ENCODE peak calls at places on chromosomes 7 and 10, in nine cellular contexts. T is uterus, S is fibroblast of villous mesenchyme, Q is GM12865, B is fibroblast of the aortic adventitia, J is heart left ventricle, P is astrocyte, H is fibroblast of pulmonary artery, L is astrocyte of the spinal cord. M is an unnamed sample.

GRCh38 chr7:129110575-129111376 is 33.7 kb upstream of the TSPAN33 start:
- DNase-seq in T (no peak), S (peak; percentile 47), Q (no peak), B (no peak), J (no peak), P (no peak), H (no peak), L (no peak), M (peak; percentile 9)

GRCh38 chr7:149370790-149371189 is 90.1 kb downstream of the ZNF777 start:
- DNase-seq in T (no peak), S (no peak), Q (no peak), B (no peak), J (no peak), P (no peak), H (no peak), L (no peak), M (no peak)

GRCh38 chr10:57657164-57657765 is 610.4 kb downstream of the IPMK start:
- DNase-seq in T (peak; percentile 29), S (peak; percentile 60), Q (peak; percentile 78), B (peak; percentile 60), J (no peak), P (peak; percentile 22), H (peak; percentile 73), L (peak; percentile 68), M (peak; percentile 83)

GRCh38 chr7:2710256-2710655 is 22.3 kb downstream of the AMZ1 start:
- DNase-seq in T (no peak), S (no peak), Q (peak; percentile 92), B (no peak), J (no peak), P (no peak), H (no peak), L (no peak), M (no peak)

GRCh38 chr10:122254831-122255230 is 16.3 kb upstream of the BTBD16 start:
- DNase-seq in T (no peak), S (no peak), Q (no peak), B (no peak), J (no peak), P (no peak), H (no peak), L (no peak), M (no peak)

GRCh38 chr7:158781976-158782637 is 47.2 kb downstream of the ESYT2 start:
- DNase-seq in T (no peak), S (no peak), Q (no peak), B (no peak), J (no peak), P (no peak), H (no peak), L (no peak), M (no peak)

GRCh38 chr7:149050941-149051340 is 22.6 kb upstream of the PDIA4 start:
- DNase-seq in T (no peak), S (no peak), Q (no peak), B (no peak), J (no peak), P (peak; percentile 57), H (no peak), L (no peak), M (peak; percentile 38)

GRCh38 chr7:95430864-95431263 is 4.0 kb downstream of the PON2 start:
- DNase-seq in T (no peak), S (peak; percentile 44), Q (no peak), B (no peak), J (no peak), P (peak; percentile 69), H (peak; percentile 56), L (peak; percentile 20), M (peak; percentile 72)

GRCh38 chr7:126856691-126857291 is 395.9 kb downstream of the GRM8 start:
- DNase-seq in T (no peak), S (peak; percentile 0), Q (peak; percentile 18), B (no peak), J (no peak), P (no peak), H (peak; percentile 1), L (peak; percentile 3), M (peak; percentile 54)

GRCh38 chr10:33542747-33543505 is 208.5 kb upstream of the NRP1 start:
- DNase-seq in T (no peak), S (no peak), Q (no peak), B (peak; percentile 37), J (no peak), P (peak; percentile 14), H (peak; percentile 33), L (no peak), M (no peak)

GRCh38 chr7:8056431-8056830 is 87.8 kb downstream of the GLCCI1 start:
- DNase-seq in T (no peak), S (peak; percentile 33), Q (no peak), B (no peak), J (no peak), P (no peak), H (no peak), L (no peak), M (no peak)

DNA sequence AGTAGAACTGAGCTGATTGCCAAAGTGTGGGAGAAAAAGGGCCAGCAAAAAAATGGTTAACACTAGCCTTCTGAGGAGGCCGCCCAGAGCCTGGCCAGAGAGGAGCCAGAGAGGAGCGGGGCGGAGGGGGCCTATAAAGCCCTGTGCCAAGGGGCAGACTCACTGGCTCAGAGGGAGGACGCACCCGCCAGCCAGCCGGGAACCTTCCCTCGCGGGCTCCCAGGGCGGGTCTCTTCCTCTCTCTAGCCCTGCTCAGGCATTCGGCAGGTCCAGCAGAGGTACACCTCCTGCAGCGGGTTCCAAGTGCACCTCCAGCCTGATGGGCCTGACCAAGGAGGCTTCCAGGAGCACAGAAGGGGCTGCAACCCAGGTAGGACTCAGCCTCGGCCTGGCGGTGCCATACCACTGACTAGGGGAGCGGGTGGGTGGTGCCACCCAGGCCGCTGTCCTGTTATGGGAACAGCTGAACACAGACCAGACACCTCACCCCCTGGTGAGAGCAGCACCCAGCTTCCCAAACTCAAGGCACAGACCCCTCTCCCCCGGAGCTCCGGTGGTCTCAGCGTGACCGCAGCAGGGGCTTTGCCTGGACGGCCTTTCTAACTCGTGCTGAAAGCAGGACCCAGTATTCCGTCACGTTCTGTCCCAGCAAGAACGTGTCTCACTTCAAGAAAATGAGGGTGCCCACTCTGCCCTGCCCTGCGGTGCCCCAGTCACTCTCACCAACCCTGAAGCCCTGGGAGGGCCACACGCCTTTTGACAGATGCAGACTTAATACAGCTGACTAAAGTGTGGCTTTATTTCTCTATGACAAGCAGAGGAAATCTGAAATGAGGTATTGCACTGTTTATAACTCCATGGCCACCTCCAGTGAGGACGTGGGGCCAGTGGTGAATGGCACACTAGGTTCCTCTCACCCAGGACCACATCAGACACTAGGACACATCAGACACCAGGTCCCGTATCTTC is at the start of gene GPER1:
- DNase-seq in T (peak; percentile 64), S (peak; percentile 52), Q (no peak), B (peak; percentile 67), J (peak; percentile 54), P (no peak), H (peak; percentile 56), L (peak; percentile 39), M (peak; percentile 18)
- H3K4me3 ChIP-seq in T (peak within 1 kb of the TSS; percentile 21), S (peak within 1 kb of the TSS; percentile 63), Q (peak within 1 kb of the TSS; percentile 51), B (peak within 1 kb of the TSS; percentile 68), J (peak within 1 kb of the TSS; percentile 58), P (peak within 1 kb of the TSS; percentile 52), H (peak within 1 kb of the TSS; percentile 54), L (peak within 1 kb of the TSS; percentile 35), M (peak within 1 kb of the TSS; percentile 63)

DNA sequence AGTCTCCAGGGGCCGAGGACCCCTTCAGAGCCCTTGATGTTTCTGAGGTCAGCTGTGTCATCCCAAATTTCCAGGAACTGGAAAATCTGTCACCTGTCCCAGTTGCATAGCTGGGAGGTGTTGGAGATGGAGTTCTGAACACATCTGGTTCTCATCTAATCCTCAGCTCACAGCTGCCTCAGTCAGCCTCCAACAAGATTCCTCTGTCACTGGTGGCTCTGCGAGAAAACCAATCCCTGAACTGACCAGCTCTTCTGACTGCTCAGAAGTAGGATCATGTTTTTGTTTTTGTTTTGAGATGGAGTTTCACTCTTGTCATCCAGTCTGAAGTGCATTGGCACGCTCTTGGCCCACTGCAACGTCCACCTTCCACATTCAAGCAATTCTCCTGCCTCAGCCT is 37.7 kb upstream of the MYL10 start:
- DNase-seq in T (no peak), S (no peak), Q (no peak), B (no peak), J (no peak), P (no peak), H (no peak), L (no peak), M (no peak)
- TF ChIP-seq CTCF in T (no peak), S (no peak), Q (no peak), B (no peak), J (no peak), P (no peak), H (no peak), L (no peak), M (no peak)

GRCh38 chr7:98996162-98996552 is 117.8 kb downstream of the TRRAP start:
- DNase-seq in T (no peak), S (no peak), Q (peak; percentile 88), B (no peak), J (no peak), P (no peak), H (no peak), L (no peak), M (no peak)

GRCh38 chr7:98997836-98998235 is 119.5 kb downstream of the TRRAP start:
- DNase-seq in T (no peak), S (no peak), Q (no peak), B (peak; percentile 25), J (peak; percentile 7), P (no peak), H (no peak), L (no peak), M (peak; percentile 15)

GRCh38 chr7:98995111-98995510 is 116.8 kb downstream of the TRRAP start:
- DNase-seq in T (no peak), S (no peak), Q (no peak), B (no peak), J (peak; percentile 6), P (no peak), H (no peak), L (no peak), M (no peak)

GRCh38 chr7:98994046-98994944 is 116.0 kb downstream of the TRRAP start:
- DNase-seq in T (no peak), S (no peak), Q (peak; percentile 73), B (no peak), J (peak; percentile 12), P (no peak), H (no peak), L (no peak), M (no peak)

DNA sequence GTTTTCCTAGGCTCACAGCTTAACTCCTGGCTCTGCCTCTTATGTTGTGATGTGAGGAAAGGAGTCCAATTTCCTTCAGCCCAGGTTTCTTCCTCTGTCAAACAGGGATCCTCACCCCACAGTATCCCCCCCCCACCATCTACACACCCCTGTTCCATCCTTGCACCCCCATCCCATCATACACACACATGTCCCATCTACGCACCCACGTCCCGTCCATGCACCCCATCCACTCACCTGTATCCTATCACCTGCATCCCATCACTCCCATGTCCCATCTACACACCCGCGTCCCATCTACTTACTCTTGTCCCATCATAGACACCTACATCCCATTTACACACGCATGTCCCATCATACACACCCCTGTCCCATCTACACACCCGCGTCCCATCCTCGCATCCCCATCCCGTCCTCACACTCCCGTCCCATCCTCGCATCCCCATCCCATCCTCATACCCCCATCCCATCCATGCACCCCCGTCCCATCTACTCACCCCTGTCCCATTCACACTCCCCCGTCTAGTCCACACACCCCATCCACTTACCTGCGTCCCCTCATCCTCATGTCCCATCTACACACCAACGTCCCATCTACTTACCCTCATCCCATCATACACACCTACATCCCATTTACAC is 117.3 kb downstream of the TRRAP start:
- DNase-seq in T (no peak), S (no peak), Q (no peak), B (no peak), J (peak; percentile 12), P (no peak), H (no peak), L (no peak), M (no peak)
- H3K4me3 ChIP-seq in T (no peak overlapping the region), S (no peak overlapping the region), Q (no peak overlapping the region), B (no peak overlapping the region), J (no peak overlapping the region), P (no peak overlapping the region), H (no peak overlapping the region), L (no peak overlapping the region), M (no peak overlapping the region)

GRCh38 chr7:123492485-123492884 is 41.9 kb downstream of the IQUB start:
- DNase-seq in T (no peak), S (no peak), Q (peak; percentile 8), B (no peak), J (no peak), P (no peak), H (no peak), L (no peak), M (peak; percentile 16)
- TF ChIP-seq CTCF in T (no peak), S (peak; percentile 6), Q (no peak), B (peak; percentile 10), J (no peak), P (no peak), H (peak; percentile 19), L (no peak), M (peak; percentile 25)

M was measured in choroid plexus epithelial cell.